ENCODE peak calls at places on chromosomes 1 and 21, in seven cellular contexts. B is activated CD4-positive, CD25-positive, alpha-beta regulatory T cell; A is activated naive CD4-positive, alpha-beta T cell treated with anti-CD3 and anti-CD28 coated beads, Interleukin-2, amount 50 U/mL, for 16 hours; Q is glomerular endothelial cell; R is adrenal gland; H is 8988T; D is DMS153. N is an unnamed sample.

GRCh38 chr21:25911730-25912401 is 177.1 kb downstream of the GABPA start:
- DNase-seq in R (peak; percentile 62), A (no peak), D (no peak), B (no peak), Q (no peak), H (no peak), N (peak; percentile 51)

GRCh38 chr21:33313611-33314010 is 11.2 kb upstream of the IFNAR1 start:
- DNase-seq in R (no peak), A (no peak), B (no peak), D (no peak), H (no peak), Q (no peak), N (no peak)

GRCh38 chr1:93331412-93331811 is 14.3 kb upstream of the DR1 start:
- DNase-seq in Q (no peak), D (no peak), R (no peak), B (no peak), A (no peak), H (no peak), N (no peak)

GRCh38 chr1:37038079-37038702 is 3.9 kb upstream of the GRIK3 start:
- DNase-seq in B (no peak), A (no peak), Q (no peak), H (no peak), R (peak; percentile 14), D (peak; percentile 100), N (peak; percentile 27)

GRCh38 chr21:29347274-29347681 is 48.6 kb downstream of the BACH1 start:
- DNase-seq in B (no peak), Q (no peak), D (no peak), R (peak; percentile 9), H (no peak), A (no peak), N (no peak)

GRCh38 chr1:75345538-75346292 is 211.5 kb downstream of the LHX8 start:
- DNase-seq in R (no peak), B (no peak), H (no peak), D (no peak), A (no peak), Q (peak; percentile 95), N (peak; percentile 13)

GRCh38 chr21:44931501-44932365 is 8.1 kb upstream of the SLX9 start:
- DNase-seq in A (no peak), R (no peak), B (no peak), D (no peak), Q (no peak), H (no peak), N (no peak)

GRCh38 chr1:201385299-201385891 is 7.9 kb upstream of the TNNT2 start:
- DNase-seq in D (peak; percentile 94), R (peak; percentile 72), A (peak; percentile 25), B (no peak), Q (no peak), H (peak; percentile 82), N (peak; percentile 59)

GRCh38 chr1:234154320-234155251 is 218.7 kb upstream of the COA6 start:
- DNase-seq in D (peak; percentile 4), Q (peak; percentile 25), R (peak; percentile 39), H (peak; percentile 13), B (no peak), A (no peak), N (no peak)

GRCh38 chr1:108502624-108503023 is 52.5 kb downstream of the NBPF6 start:
- DNase-seq in B (no peak), D (no peak), Q (no peak), R (no peak), H (no peak), A (no peak), N (peak; percentile 76)

GRCh38 chr1:7505094-7505838 is 265.8 kb upstream of the VAMP3 start:
- DNase-seq in H (no peak), Q (no peak), B (no peak), R (no peak), D (no peak), A (no peak), N (no peak)

GRCh38 chr21:42495765-42496119 is 282 bp downstream of the RSPH1 start:
- DNase-seq in B (no peak), A (no peak), H (no peak), Q (no peak), D (peak; percentile 64), R (peak; percentile 41), N (no peak)

GRCh38 chr1:227782226-227782625 is 33.2 kb upstream of the PRSS38 start:
- DNase-seq in R (no peak), B (no peak), D (no peak), Q (no peak), H (no peak), A (no peak), N (no peak)

GRCh38 chr1:99818063-99818699 is 32.0 kb upstream of the AGL start:
- DNase-seq in R (no peak), B (no peak), A (no peak), Q (no peak), D (no peak), H (no peak), N (no peak)